ENCODE peak calls at places on chromosomes 1 and 21, in five cellular contexts. One of them, this sample, is unnamed.

GRCh38 chr1:158146739-158147138 is 34.0 kb upstream of the CD1D start:
- DNase-seq in HepG2: no peak
- DNase-seq in K562: no peak
- DNase-seq in SK-N-SH: no peak
- DNase-seq in IMR-90: no peak
- DNase-seq in this sample: no peak

GRCh38 chr1:156963621-156964020 is 43.2 kb downstream of the LRRC71 start:
- DNase-seq in HepG2: no peak
- DNase-seq in K562: no peak
- DNase-seq in SK-N-SH: no peak
- DNase-seq in IMR-90: no peak
- DNase-seq in this sample: no peak

GRCh38 chr1:177278626-177279390 is 108.0 kb downstream of the BRINP2 start:
- DNase-seq in K562: no peak
- DNase-seq in HepG2: no peak
- DNase-seq in SK-N-SH: no peak
- DNase-seq in IMR-90: peak
- DNase-seq in this sample: no peak

GRCh38 chr1:15296602-15297321 is 49.7 kb downstream of the FHAD1 start:
- DNase-seq in HepG2: no peak
- DNase-seq in K562: no peak
- DNase-seq in IMR-90: peak
- DNase-seq in SK-N-SH: no peak
- DNase-seq in this sample: no peak

GRCh38 chr1:205688171-205688570 is 7.9 kb upstream of the SLC45A3 start:
- DNase-seq in K562: no peak
- DNase-seq in SK-N-SH: no peak
- DNase-seq in HepG2: no peak
- DNase-seq in IMR-90: no peak
- DNase-seq in this sample: no peak

GRCh38 chr1:53557830-53558784 is 98.9 kb downstream of the DMRTB1 start:
- DNase-seq in HepG2: no peak
- DNase-seq in IMR-90: no peak
- DNase-seq in K562: no peak
- DNase-seq in SK-N-SH: peak
- DNase-seq in this sample: no peak

GRCh38 chr1:244049142-244049968 is 1.7 kb upstream of the ZBTB18 start:
- DNase-seq in SK-N-SH: peak
- DNase-seq in IMR-90: no peak
- DNase-seq in HepG2: no peak
- DNase-seq in K562: peak
- DNase-seq in this sample: no peak

GRCh38 chr1:116139592-116140134 is 28.5 kb downstream of the MAB21L3 start:
- DNase-seq in IMR-90: no peak
- DNase-seq in K562: no peak
- DNase-seq in HepG2: no peak
- DNase-seq in SK-N-SH: no peak
- DNase-seq in this sample: no peak

GRCh38 chr1:107293901-107294600 is 153.2 kb downstream of the NTNG1 start:
- DNase-seq in K562: no peak
- DNase-seq in HepG2: no peak
- DNase-seq in SK-N-SH: no peak
- DNase-seq in IMR-90: no peak
- DNase-seq in this sample: no peak

GRCh38 chr1:81424056-81424455 is 376.7 kb upstream of the ADGRL2 start:
- DNase-seq in K562: no peak
- DNase-seq in IMR-90: peak
- DNase-seq in HepG2: no peak
- DNase-seq in SK-N-SH: peak
- DNase-seq in this sample: no peak

GRCh38 chr1:30036666-30037065 is 686.7 kb downstream of the MATN1 start:
- DNase-seq in HepG2: no peak
- DNase-seq in IMR-90: no peak
- DNase-seq in K562: no peak
- DNase-seq in SK-N-SH: no peak
- DNase-seq in this sample: no peak

GRCh38 chr1:28535180-28535579 is 17.7 kb upstream of the TRNAU1AP start:
- DNase-seq in HepG2: no peak
- DNase-seq in K562: no peak
- DNase-seq in IMR-90: no peak
- DNase-seq in SK-N-SH: no peak
- DNase-seq in this sample: no peak

GRCh38 chr1:6090288-6090687 is 44.6 kb downstream of the KCNAB2 start:
- DNase-seq in SK-N-SH: no peak
- DNase-seq in K562: no peak
- DNase-seq in HepG2: no peak
- DNase-seq in IMR-90: no peak
- DNase-seq in this sample: no peak

GRCh38 chr1:152906023-152906565 is 2.3 kb upstream of the IVL start:
- DNase-seq in SK-N-SH: no peak
- DNase-seq in K562: no peak
- DNase-seq in IMR-90: peak
- DNase-seq in HepG2: no peak
- DNase-seq in this sample: no peak

GRCh38 chr1:34268311-34269042 is 91.8 kb downstream of the C1orf94 start:
- DNase-seq in K562: no peak
- DNase-seq in SK-N-SH: no peak
- DNase-seq in IMR-90: peak
- DNase-seq in HepG2: no peak
- DNase-seq in this sample: no peak

GRCh38 chr1:103129255-103129654 is 20.9 kb upstream of the COL11A1 start:
- DNase-seq in HepG2: no peak
- DNase-seq in SK-N-SH: no peak
- DNase-seq in IMR-90: peak
- DNase-seq in K562: no peak
- DNase-seq in this sample: no peak

GRCh38 chr1:21520899-21521716 is 11.9 kb downstream of the ALPL start:
- DNase-seq in SK-N-SH: no peak
- DNase-seq in IMR-90: peak
- DNase-seq in HepG2: no peak
- DNase-seq in K562: no peak
- DNase-seq in this sample: no peak

GRCh38 chr1:193115629-193116227 is 6.1 kb upstream of the CDC73 start:
- DNase-seq in IMR-90: peak
- DNase-seq in K562: peak
- DNase-seq in SK-N-SH: peak
- DNase-seq in HepG2: peak
- DNase-seq in this sample: no peak

GRCh38 chr1:43270421-43271095 is 775 bp downstream of the TMEM125 start:
- DNase-seq in IMR-90: no peak
- DNase-seq in HepG2: no peak
- DNase-seq in K562: peak
- DNase-seq in SK-N-SH: peak
- DNase-seq in this sample: no peak

DNA sequence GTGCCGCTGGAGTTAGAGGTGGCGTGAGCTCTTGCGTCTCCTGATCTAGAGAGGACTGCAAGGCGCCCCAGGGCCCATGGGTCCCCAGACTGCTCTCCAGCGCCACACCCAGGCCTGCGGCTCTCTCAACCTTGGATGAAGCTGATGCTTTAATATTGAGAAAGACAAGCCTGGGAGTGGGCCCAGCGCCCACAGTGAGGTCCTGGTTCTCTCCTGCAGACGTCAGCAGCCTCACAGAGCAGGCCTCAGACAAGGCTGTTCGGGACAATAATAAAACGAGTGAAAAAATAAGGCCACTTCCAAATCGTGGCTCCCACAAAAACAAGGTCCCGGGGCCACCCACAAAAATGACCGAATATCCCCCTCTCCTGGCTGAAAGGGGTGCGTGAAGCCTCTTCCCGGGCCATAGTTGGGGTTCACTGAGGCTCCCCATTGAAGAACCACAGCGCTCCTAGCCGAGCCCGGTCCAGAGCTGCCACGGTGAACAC is 6.0 kb upstream of the DNMT3L start:
- DNase-seq in IMR-90: no peak
- DNase-seq in K562: peak
- DNase-seq in HepG2: peak
- DNase-seq in SK-N-SH: no peak
- DNase-seq in this sample: peak
- TF ChIP-seq MXI1 in IMR-90: no peak
- TF ChIP-seq MXI1 in K562: no peak
- TF ChIP-seq MXI1 in HepG2: no peak
- TF ChIP-seq MXI1 in SK-N-SH: no peak
- TF ChIP-seq MXI1 in this sample: no peak

GRCh38 chr1:237670296-237670695 is 220.4 kb downstream of the ZP4 start:
- DNase-seq in IMR-90: no peak
- DNase-seq in K562: no peak
- DNase-seq in HepG2: no peak
- DNase-seq in SK-N-SH: no peak
- DNase-seq in this sample: no peak

GRCh38 chr1:237677979-237678378 is 212.7 kb downstream of the ZP4 start:
- DNase-seq in K562: no peak
- DNase-seq in IMR-90: peak
- DNase-seq in HepG2: no peak
- DNase-seq in SK-N-SH: peak
- DNase-seq in this sample: no peak

GRCh38 chr1:237671935-237672334 is 218.8 kb downstream of the ZP4 start:
- DNase-seq in HepG2: no peak
- DNase-seq in SK-N-SH: no peak
- DNase-seq in K562: no peak
- DNase-seq in IMR-90: no peak
- DNase-seq in this sample: no peak

GRCh38 chr1:237671262-237671661 is 219.5 kb downstream of the ZP4 start:
- DNase-seq in HepG2: no peak
- DNase-seq in IMR-90: no peak
- DNase-seq in K562: no peak
- DNase-seq in SK-N-SH: no peak
- DNase-seq in this sample: no peak

GRCh38 chr1:237672748-237673147 is 218.0 kb downstream of the ZP4 start:
- DNase-seq in HepG2: no peak
- DNase-seq in K562: no peak
- DNase-seq in IMR-90: no peak
- DNase-seq in SK-N-SH: peak
- DNase-seq in this sample: no peak
- TF ChIP-seq RFX5 in HepG2: no peak
- TF ChIP-seq RFX5 in K562: no peak
- TF ChIP-seq RFX5 in IMR-90: no peak
- TF ChIP-seq RFX5 in SK-N-SH: no peak
- TF ChIP-seq RFX5 in this sample: no peak

DNA sequence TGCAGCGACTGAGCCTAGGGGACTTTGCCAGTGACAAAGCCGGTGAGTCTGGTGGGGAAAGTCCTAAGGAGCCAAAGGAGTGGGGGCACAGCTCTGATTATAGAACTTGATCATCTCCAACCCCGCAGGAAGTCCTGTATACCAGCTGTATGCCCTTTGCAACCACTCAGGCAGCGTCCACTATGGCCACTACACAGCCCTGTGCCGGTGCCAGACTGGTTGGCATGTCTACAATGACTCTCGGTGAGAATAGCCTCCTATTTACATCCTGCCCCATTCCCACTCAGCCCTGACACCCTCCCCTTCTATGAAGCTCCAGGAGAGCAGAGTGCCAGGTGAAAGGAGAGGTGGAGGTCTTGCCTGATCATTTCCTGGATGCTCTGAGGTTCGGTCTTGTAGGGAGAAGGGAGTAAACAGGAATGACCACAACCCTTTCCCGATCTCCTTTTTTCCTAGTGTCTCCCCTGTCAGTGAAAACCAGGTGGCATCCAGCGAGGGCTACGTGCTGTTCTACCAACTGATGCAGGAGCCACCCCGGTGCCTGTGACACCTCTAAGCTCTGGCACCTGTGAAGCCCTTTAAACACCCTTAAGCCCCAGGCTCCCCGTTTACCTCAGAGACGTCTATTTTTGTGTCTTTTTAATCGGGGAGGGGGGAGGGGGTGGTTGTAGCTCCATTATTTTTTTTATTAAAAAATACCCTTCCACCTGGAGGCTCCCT is 1.2 kb upstream of the PPOX start:
- DNase-seq in SK-N-SH: no peak
- DNase-seq in K562: no peak
- DNase-seq in HepG2: no peak
- DNase-seq in IMR-90: no peak
- DNase-seq in this sample: no peak
- TF ChIP-seq MXI1 in SK-N-SH: no peak
- TF ChIP-seq MXI1 in K562: no peak
- TF ChIP-seq MXI1 in HepG2: no peak
- TF ChIP-seq MXI1 in IMR-90: no peak
- TF ChIP-seq MXI1 in this sample: no peak

DNA sequence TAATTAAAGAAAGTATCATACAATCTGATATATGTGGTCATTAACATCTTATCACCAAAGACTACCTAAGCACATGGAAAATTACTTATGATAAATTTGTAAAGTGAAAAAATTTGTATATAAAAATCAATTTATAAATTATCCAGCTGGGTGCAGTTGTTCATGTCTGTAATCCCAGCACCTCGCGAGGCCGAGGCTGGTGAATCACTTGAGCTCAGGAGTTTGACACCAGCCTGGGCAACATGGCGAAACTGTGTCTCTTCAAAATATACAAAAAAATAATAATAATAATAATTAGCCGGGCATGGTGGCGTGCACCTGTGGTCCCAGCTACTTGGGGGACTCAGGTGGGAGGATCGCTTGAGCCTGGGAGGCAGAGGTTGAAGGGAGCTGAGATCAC is 82.8 kb upstream of the SYT6 start:
- DNase-seq in K562: no peak
- DNase-seq in IMR-90: no peak
- DNase-seq in HepG2: no peak
- DNase-seq in SK-N-SH: no peak
- DNase-seq in this sample: no peak
- TF ChIP-seq RFX5 in K562: no peak
- TF ChIP-seq RFX5 in IMR-90: no peak
- TF ChIP-seq RFX5 in HepG2: no peak
- TF ChIP-seq RFX5 in SK-N-SH: no peak
- TF ChIP-seq RFX5 in this sample: no peak

GRCh38 chr1:211736351-211736915 is 61.0 kb upstream of the NEK2 start:
- DNase-seq in SK-N-SH: no peak
- DNase-seq in HepG2: no peak
- DNase-seq in IMR-90: no peak
- DNase-seq in K562: no peak
- DNase-seq in this sample: no peak

GRCh38 chr1:211734791-211735190 is 59.4 kb upstream of the NEK2 start:
- DNase-seq in K562: no peak
- DNase-seq in SK-N-SH: no peak
- DNase-seq in IMR-90: no peak
- DNase-seq in HepG2: no peak
- DNase-seq in this sample: no peak

GRCh38 chr1:211735208-211736170 is 60.1 kb upstream of the NEK2 start:
- DNase-seq in IMR-90: peak
- DNase-seq in K562: peak
- DNase-seq in SK-N-SH: peak
- DNase-seq in HepG2: peak
- DNase-seq in this sample: no peak

GRCh38 chr1:211732276-211732571 is 56.8 kb upstream of the NEK2 start:
- DNase-seq in IMR-90: no peak
- DNase-seq in SK-N-SH: no peak
- DNase-seq in HepG2: no peak
- DNase-seq in K562: no peak
- DNase-seq in this sample: no peak

GRCh38 chr1:211734359-211734758 is 58.9 kb upstream of the NEK2 start:
- DNase-seq in IMR-90: no peak
- DNase-seq in SK-N-SH: no peak
- DNase-seq in HepG2: no peak
- DNase-seq in K562: no peak
- DNase-seq in this sample: no peak
- TF ChIP-seq MXI1 in IMR-90: no peak
- TF ChIP-seq MXI1 in SK-N-SH: no peak
- TF ChIP-seq MXI1 in HepG2: no peak
- TF ChIP-seq MXI1 in K562: no peak
- TF ChIP-seq MXI1 in this sample: no peak

GRCh38 chr21:21232320-21232719 is 234.1 kb downstream of the NCAM2 start:
- DNase-seq in IMR-90: peak
- DNase-seq in SK-N-SH: peak
- DNase-seq in K562: no peak
- DNase-seq in HepG2: no peak
- DNase-seq in this sample: no peak
- TF ChIP-seq RFX5 in IMR-90: no peak
- TF ChIP-seq RFX5 in SK-N-SH: no peak
- TF ChIP-seq RFX5 in K562: no peak
- TF ChIP-seq RFX5 in HepG2: no peak
- TF ChIP-seq RFX5 in this sample: no peak